ENCODE peak calls at places on chromosomes 6 and 20, in ten cellular contexts. One of them, this sample, is unnamed.

GRCh38 chr6:118660218-118660569 is 8.8 kb upstream of the CEP85L start:
- DNase-seq in mucosa of gallbladder: peak; percentile 11
- DNase-seq in activated naive CD8-positive, alpha-beta T cell treated with anti-CD3 and anti-CD28 coated beads, Interleukin-2, amount 50 U/mL, for 24 hours: peak; percentile 59
- DNase-seq in activated naive CD4-positive, alpha-beta T cell treated with Interleukin-2 at 50 U/mL for 16 hours: peak; percentile 35
- DNase-seq in activated T-helper 1 cell treated with anti-CD3 and anti-CD28 coated beads, Interleukin-2, amount 50 U/mL, for 16 hours: peak; percentile 31
- DNase-seq in effector CD4-positive, alpha-beta T cell: peak; percentile 51
- DNase-seq in M059J: no peak
- DNase-seq in NB4: peak; percentile 27
- DNase-seq in CD8-positive, alpha-beta T cell: peak; percentile 39
- DNase-seq in T-helper 17 cell: peak; percentile 32
- DNase-seq in this sample: peak; percentile 41

GRCh38 chr20:33311989-33312388 is 29.0 kb downstream of the BPIFB1 start:
- DNase-seq in mucosa of gallbladder: no peak
- DNase-seq in activated naive CD8-positive, alpha-beta T cell treated with anti-CD3 and anti-CD28 coated beads, Interleukin-2, amount 50 U/mL, for 24 hours: no peak
- DNase-seq in activated naive CD4-positive, alpha-beta T cell treated with Interleukin-2 at 50 U/mL for 16 hours: no peak
- DNase-seq in activated T-helper 1 cell treated with anti-CD3 and anti-CD28 coated beads, Interleukin-2, amount 50 U/mL, for 16 hours: no peak
- DNase-seq in effector CD4-positive, alpha-beta T cell: no peak
- DNase-seq in M059J: no peak
- DNase-seq in NB4: no peak
- DNase-seq in CD8-positive, alpha-beta T cell: no peak
- DNase-seq in T-helper 17 cell: no peak
- DNase-seq in this sample: no peak

GRCh38 chr6:30325873-30326445 is 768 bp upstream of the TRIM39 start:
- DNase-seq in mucosa of gallbladder: no peak
- DNase-seq in activated naive CD8-positive, alpha-beta T cell treated with anti-CD3 and anti-CD28 coated beads, Interleukin-2, amount 50 U/mL, for 24 hours: peak; percentile 81
- DNase-seq in activated naive CD4-positive, alpha-beta T cell treated with Interleukin-2 at 50 U/mL for 16 hours: peak; percentile 78
- DNase-seq in activated T-helper 1 cell treated with anti-CD3 and anti-CD28 coated beads, Interleukin-2, amount 50 U/mL, for 16 hours: no peak
- DNase-seq in effector CD4-positive, alpha-beta T cell: no peak
- DNase-seq in M059J: peak; percentile 80
- DNase-seq in NB4: peak; percentile 72
- DNase-seq in CD8-positive, alpha-beta T cell: peak; percentile 62
- DNase-seq in T-helper 17 cell: no peak
- DNase-seq in this sample: peak; percentile 72

GRCh38 chr20:44742304-44743079 is 3.2 kb upstream of the KCNK15 start:
- DNase-seq in mucosa of gallbladder: no peak
- DNase-seq in activated naive CD8-positive, alpha-beta T cell treated with anti-CD3 and anti-CD28 coated beads, Interleukin-2, amount 50 U/mL, for 24 hours: no peak
- DNase-seq in activated naive CD4-positive, alpha-beta T cell treated with Interleukin-2 at 50 U/mL for 16 hours: no peak
- DNase-seq in activated T-helper 1 cell treated with anti-CD3 and anti-CD28 coated beads, Interleukin-2, amount 50 U/mL, for 16 hours: no peak
- DNase-seq in effector CD4-positive, alpha-beta T cell: no peak
- DNase-seq in M059J: no peak
- DNase-seq in NB4: no peak
- DNase-seq in CD8-positive, alpha-beta T cell: no peak
- DNase-seq in T-helper 17 cell: no peak
- DNase-seq in this sample: no peak

GRCh38 chr20:21719592-21720214 is 14.2 kb downstream of the PAX1 start:
- DNase-seq in mucosa of gallbladder: peak; percentile 64
- DNase-seq in activated naive CD8-positive, alpha-beta T cell treated with anti-CD3 and anti-CD28 coated beads, Interleukin-2, amount 50 U/mL, for 24 hours: peak; percentile 49
- DNase-seq in activated naive CD4-positive, alpha-beta T cell treated with Interleukin-2 at 50 U/mL for 16 hours: peak; percentile 15
- DNase-seq in activated T-helper 1 cell treated with anti-CD3 and anti-CD28 coated beads, Interleukin-2, amount 50 U/mL, for 16 hours: no peak
- DNase-seq in effector CD4-positive, alpha-beta T cell: peak; percentile 16
- DNase-seq in M059J: peak; percentile 57
- DNase-seq in NB4: peak; percentile 68
- DNase-seq in CD8-positive, alpha-beta T cell: peak; percentile 15
- DNase-seq in T-helper 17 cell: no peak
- DNase-seq in this sample: no peak

GRCh38 chr20:61744691-61745396 is 320.8 kb downstream of the TAF4 start:
- DNase-seq in mucosa of gallbladder: no peak
- DNase-seq in activated naive CD8-positive, alpha-beta T cell treated with anti-CD3 and anti-CD28 coated beads, Interleukin-2, amount 50 U/mL, for 24 hours: no peak
- DNase-seq in activated naive CD4-positive, alpha-beta T cell treated with Interleukin-2 at 50 U/mL for 16 hours: no peak
- DNase-seq in activated T-helper 1 cell treated with anti-CD3 and anti-CD28 coated beads, Interleukin-2, amount 50 U/mL, for 16 hours: no peak
- DNase-seq in effector CD4-positive, alpha-beta T cell: no peak
- DNase-seq in M059J: peak; percentile 42
- DNase-seq in NB4: peak; percentile 14
- DNase-seq in CD8-positive, alpha-beta T cell: no peak
- DNase-seq in T-helper 17 cell: no peak
- DNase-seq in this sample: peak; percentile 53

GRCh38 chr6:79574636-79575035 is 37.4 kb upstream of the LCA5 start:
- DNase-seq in mucosa of gallbladder: no peak
- DNase-seq in activated naive CD8-positive, alpha-beta T cell treated with anti-CD3 and anti-CD28 coated beads, Interleukin-2, amount 50 U/mL, for 24 hours: no peak
- DNase-seq in activated naive CD4-positive, alpha-beta T cell treated with Interleukin-2 at 50 U/mL for 16 hours: no peak
- DNase-seq in activated T-helper 1 cell treated with anti-CD3 and anti-CD28 coated beads, Interleukin-2, amount 50 U/mL, for 16 hours: no peak
- DNase-seq in effector CD4-positive, alpha-beta T cell: no peak
- DNase-seq in M059J: peak; percentile 77
- DNase-seq in NB4: no peak
- DNase-seq in CD8-positive, alpha-beta T cell: no peak
- DNase-seq in T-helper 17 cell: no peak
- DNase-seq in this sample: no peak

GRCh38 chr6:25637946-25638345 is 14.1 kb upstream of the SCGN start:
- DNase-seq in mucosa of gallbladder: peak; percentile 44
- DNase-seq in activated naive CD8-positive, alpha-beta T cell treated with anti-CD3 and anti-CD28 coated beads, Interleukin-2, amount 50 U/mL, for 24 hours: no peak
- DNase-seq in activated naive CD4-positive, alpha-beta T cell treated with Interleukin-2 at 50 U/mL for 16 hours: no peak
- DNase-seq in activated T-helper 1 cell treated with anti-CD3 and anti-CD28 coated beads, Interleukin-2, amount 50 U/mL, for 16 hours: no peak
- DNase-seq in effector CD4-positive, alpha-beta T cell: no peak
- DNase-seq in M059J: no peak
- DNase-seq in NB4: no peak
- DNase-seq in CD8-positive, alpha-beta T cell: no peak
- DNase-seq in T-helper 17 cell: no peak
- DNase-seq in this sample: no peak

GRCh38 chr6:19605624-19606023 is 231.5 kb upstream of the ID4 start:
- DNase-seq in mucosa of gallbladder: no peak
- DNase-seq in activated naive CD8-positive, alpha-beta T cell treated with anti-CD3 and anti-CD28 coated beads, Interleukin-2, amount 50 U/mL, for 24 hours: no peak
- DNase-seq in activated naive CD4-positive, alpha-beta T cell treated with Interleukin-2 at 50 U/mL for 16 hours: no peak
- DNase-seq in activated T-helper 1 cell treated with anti-CD3 and anti-CD28 coated beads, Interleukin-2, amount 50 U/mL, for 16 hours: no peak
- DNase-seq in effector CD4-positive, alpha-beta T cell: no peak
- DNase-seq in M059J: no peak
- DNase-seq in NB4: no peak
- DNase-seq in CD8-positive, alpha-beta T cell: no peak
- DNase-seq in T-helper 17 cell: no peak
- DNase-seq in this sample: no peak

GRCh38 chr6:90715093-90715655 is 128.3 kb upstream of the MAP3K7 start:
- DNase-seq in mucosa of gallbladder: no peak
- DNase-seq in activated naive CD8-positive, alpha-beta T cell treated with anti-CD3 and anti-CD28 coated beads, Interleukin-2, amount 50 U/mL, for 24 hours: no peak
- DNase-seq in activated naive CD4-positive, alpha-beta T cell treated with Interleukin-2 at 50 U/mL for 16 hours: no peak
- DNase-seq in activated T-helper 1 cell treated with anti-CD3 and anti-CD28 coated beads, Interleukin-2, amount 50 U/mL, for 16 hours: no peak
- DNase-seq in effector CD4-positive, alpha-beta T cell: no peak
- DNase-seq in M059J: peak; percentile 1
- DNase-seq in NB4: no peak
- DNase-seq in CD8-positive, alpha-beta T cell: no peak
- DNase-seq in T-helper 17 cell: no peak
- DNase-seq in this sample: no peak

GRCh38 chr20:23148721-23149570 is 62.8 kb upstream of the CD93 start:
- DNase-seq in mucosa of gallbladder: no peak
- DNase-seq in activated naive CD8-positive, alpha-beta T cell treated with anti-CD3 and anti-CD28 coated beads, Interleukin-2, amount 50 U/mL, for 24 hours: no peak
- DNase-seq in activated naive CD4-positive, alpha-beta T cell treated with Interleukin-2 at 50 U/mL for 16 hours: no peak
- DNase-seq in activated T-helper 1 cell treated with anti-CD3 and anti-CD28 coated beads, Interleukin-2, amount 50 U/mL, for 16 hours: no peak
- DNase-seq in effector CD4-positive, alpha-beta T cell: no peak
- DNase-seq in M059J: no peak
- DNase-seq in NB4: no peak
- DNase-seq in CD8-positive, alpha-beta T cell: no peak
- DNase-seq in T-helper 17 cell: no peak
- DNase-seq in this sample: no peak

GRCh38 chr20:45221076-45221475 is at the start of gene SEMG2:
- DNase-seq in mucosa of gallbladder: no peak
- DNase-seq in activated naive CD8-positive, alpha-beta T cell treated with anti-CD3 and anti-CD28 coated beads, Interleukin-2, amount 50 U/mL, for 24 hours: no peak
- DNase-seq in activated naive CD4-positive, alpha-beta T cell treated with Interleukin-2 at 50 U/mL for 16 hours: no peak
- DNase-seq in activated T-helper 1 cell treated with anti-CD3 and anti-CD28 coated beads, Interleukin-2, amount 50 U/mL, for 16 hours: no peak
- DNase-seq in effector CD4-positive, alpha-beta T cell: no peak
- DNase-seq in M059J: no peak
- DNase-seq in NB4: no peak
- DNase-seq in CD8-positive, alpha-beta T cell: no peak
- DNase-seq in T-helper 17 cell: no peak
- DNase-seq in this sample: no peak

GRCh38 chr20:54938707-54939106 is 463.3 kb downstream of the DOK5 start:
- DNase-seq in mucosa of gallbladder: no peak
- DNase-seq in activated naive CD8-positive, alpha-beta T cell treated with anti-CD3 and anti-CD28 coated beads, Interleukin-2, amount 50 U/mL, for 24 hours: no peak
- DNase-seq in activated naive CD4-positive, alpha-beta T cell treated with Interleukin-2 at 50 U/mL for 16 hours: no peak
- DNase-seq in activated T-helper 1 cell treated with anti-CD3 and anti-CD28 coated beads, Interleukin-2, amount 50 U/mL, for 16 hours: no peak
- DNase-seq in effector CD4-positive, alpha-beta T cell: no peak
- DNase-seq in M059J: no peak
- DNase-seq in NB4: peak; percentile 10
- DNase-seq in CD8-positive, alpha-beta T cell: no peak
- DNase-seq in T-helper 17 cell: no peak
- DNase-seq in this sample: no peak

GRCh38 chr6:78947962-78948361 is 80.6 kb downstream of the IRAK1BP1 start:
- DNase-seq in mucosa of gallbladder: no peak
- DNase-seq in activated naive CD8-positive, alpha-beta T cell treated with anti-CD3 and anti-CD28 coated beads, Interleukin-2, amount 50 U/mL, for 24 hours: no peak
- DNase-seq in activated naive CD4-positive, alpha-beta T cell treated with Interleukin-2 at 50 U/mL for 16 hours: no peak
- DNase-seq in activated T-helper 1 cell treated with anti-CD3 and anti-CD28 coated beads, Interleukin-2, amount 50 U/mL, for 16 hours: no peak
- DNase-seq in effector CD4-positive, alpha-beta T cell: no peak
- DNase-seq in M059J: peak; percentile 85
- DNase-seq in NB4: no peak
- DNase-seq in CD8-positive, alpha-beta T cell: no peak
- DNase-seq in T-helper 17 cell: no peak
- DNase-seq in this sample: no peak